ENCODE peak calls at places on chromosomes 2 and 18, in eight cellular contexts. One of them, this sample, is unnamed.

GRCh38 chr2:55103039-55103438 is 52.8 kb upstream of the RTN4 start:
- DNase-seq in HepG2: peak
- DNase-seq in type B pancreatic cell: no peak
- DNase-seq in DND-41: no peak
- DNase-seq in K562: no peak
- DNase-seq in A673: no peak
- DNase-seq in Calu3: no peak
- DNase-seq in cardiac fibroblast: peak
- DNase-seq in this sample: no peak

GRCh38 chr2:42504364-42505230 is 10.8 kb upstream of the KCNG3 start:
- DNase-seq in cardiac fibroblast: no peak
- DNase-seq in A673: no peak
- DNase-seq in K562: no peak
- DNase-seq in HepG2: peak
- DNase-seq in Calu3: no peak
- DNase-seq in type B pancreatic cell: no peak
- DNase-seq in DND-41: no peak
- DNase-seq in this sample: no peak

GRCh38 chr2:36819090-36819711 is 122.7 kb downstream of the VIT start:
- DNase-seq in type B pancreatic cell: no peak
- DNase-seq in DND-41: no peak
- DNase-seq in cardiac fibroblast: no peak
- DNase-seq in Calu3: no peak
- DNase-seq in K562: no peak
- DNase-seq in HepG2: peak
- DNase-seq in A673: no peak
- DNase-seq in this sample: no peak

GRCh38 chr2:72325592-72326422 is 178.1 kb upstream of the CYP26B1 start:
- DNase-seq in HepG2: peak
- DNase-seq in K562: peak
- DNase-seq in type B pancreatic cell: no peak
- DNase-seq in Calu3: peak
- DNase-seq in A673: peak
- DNase-seq in cardiac fibroblast: peak
- DNase-seq in DND-41: peak
- DNase-seq in this sample: no peak

GRCh38 chr2:23280401-23280800 is 104.6 kb upstream of the KLHL29 start:
- DNase-seq in type B pancreatic cell: no peak
- DNase-seq in HepG2: no peak
- DNase-seq in cardiac fibroblast: no peak
- DNase-seq in DND-41: no peak
- DNase-seq in K562: no peak
- DNase-seq in A673: no peak
- DNase-seq in Calu3: no peak
- DNase-seq in this sample: no peak

GRCh38 chr18:36305375-36305774 is 7.9 kb downstream of the FHOD3 start:
- DNase-seq in cardiac fibroblast: no peak
- DNase-seq in type B pancreatic cell: no peak
- DNase-seq in Calu3: no peak
- DNase-seq in HepG2: no peak
- DNase-seq in DND-41: no peak
- DNase-seq in K562: no peak
- DNase-seq in A673: no peak
- DNase-seq in this sample: no peak

GRCh38 chr2:64644240-64645013 is 9.3 kb downstream of the SERTAD2 start:
- DNase-seq in DND-41: peak
- DNase-seq in A673: peak
- DNase-seq in Calu3: peak
- DNase-seq in type B pancreatic cell: no peak
- DNase-seq in HepG2: peak
- DNase-seq in cardiac fibroblast: peak
- DNase-seq in K562: peak
- DNase-seq in this sample: peak

GRCh38 chr2:120229341-120229740 is 6.1 kb upstream of the TMEM185B start:
- DNase-seq in type B pancreatic cell: no peak
- DNase-seq in Calu3: no peak
- DNase-seq in HepG2: no peak
- DNase-seq in K562: no peak
- DNase-seq in DND-41: no peak
- DNase-seq in cardiac fibroblast: no peak
- DNase-seq in A673: no peak
- DNase-seq in this sample: no peak

GRCh38 chr2:237446333-237446654 is 32.3 kb upstream of the COL6A3 start:
- DNase-seq in K562: no peak
- DNase-seq in Calu3: no peak
- DNase-seq in A673: no peak
- DNase-seq in cardiac fibroblast: peak
- DNase-seq in HepG2: no peak
- DNase-seq in DND-41: no peak
- DNase-seq in type B pancreatic cell: no peak
- DNase-seq in this sample: no peak

GRCh38 chr2:42859006-42859552 is 66.7 kb upstream of the HAAO start:
- DNase-seq in DND-41: peak
- DNase-seq in K562: peak
- DNase-seq in HepG2: peak
- DNase-seq in type B pancreatic cell: peak
- DNase-seq in cardiac fibroblast: peak
- DNase-seq in A673: peak
- DNase-seq in Calu3: peak
- DNase-seq in this sample: no peak

GRCh38 chr18:77059294-77059916 is 73.2 kb downstream of the MBP start:
- DNase-seq in Calu3: peak
- DNase-seq in HepG2: peak
- DNase-seq in type B pancreatic cell: no peak
- DNase-seq in DND-41: peak
- DNase-seq in cardiac fibroblast: peak
- DNase-seq in A673: peak
- DNase-seq in K562: peak
- DNase-seq in this sample: no peak

GRCh38 chr2:202278944-202279343 is 13.4 kb downstream of the NOP58 start:
- DNase-seq in HepG2: peak
- DNase-seq in cardiac fibroblast: peak
- DNase-seq in A673: peak
- DNase-seq in K562: no peak
- DNase-seq in type B pancreatic cell: no peak
- DNase-seq in DND-41: no peak
- DNase-seq in Calu3: no peak
- DNase-seq in this sample: no peak

GRCh38 chr2:226756131-226756530 is 43.5 kb downstream of the IRS1 start:
- DNase-seq in type B pancreatic cell: no peak
- DNase-seq in Calu3: peak
- DNase-seq in A673: no peak
- DNase-seq in DND-41: no peak
- DNase-seq in HepG2: peak
- DNase-seq in K562: no peak
- DNase-seq in cardiac fibroblast: peak
- DNase-seq in this sample: no peak

GRCh38 chr2:51790854-51791253 is 758.9 kb upstream of the NRXN1 start:
- DNase-seq in type B pancreatic cell: no peak
- DNase-seq in cardiac fibroblast: no peak
- DNase-seq in K562: no peak
- DNase-seq in A673: no peak
- DNase-seq in Calu3: no peak
- DNase-seq in DND-41: no peak
- DNase-seq in HepG2: no peak
- DNase-seq in this sample: no peak

GRCh38 chr2:51789908-51790307 is 758.0 kb upstream of the NRXN1 start:
- DNase-seq in type B pancreatic cell: no peak
- DNase-seq in HepG2: no peak
- DNase-seq in K562: no peak
- DNase-seq in cardiac fibroblast: peak
- DNase-seq in Calu3: no peak
- DNase-seq in A673: no peak
- DNase-seq in DND-41: no peak
- DNase-seq in this sample: no peak

GRCh38 chr2:51795248-51795888 is 763.4 kb upstream of the NRXN1 start:
- DNase-seq in Calu3: peak
- DNase-seq in DND-41: no peak
- DNase-seq in type B pancreatic cell: no peak
- DNase-seq in HepG2: peak
- DNase-seq in K562: no peak
- DNase-seq in cardiac fibroblast: no peak
- DNase-seq in A673: peak
- DNase-seq in this sample: no peak
- TF ChIP-seq CTCF in Calu3: no peak
- TF ChIP-seq CTCF in DND-41: peak
- TF ChIP-seq CTCF in type B pancreatic cell: peak
- TF ChIP-seq CTCF in HepG2: peak
- TF ChIP-seq CTCF in K562: peak
- TF ChIP-seq CTCF in cardiac fibroblast: peak
- TF ChIP-seq CTCF in A673: peak
- TF ChIP-seq CTCF in this sample: no peak

GRCh38 chr2:88090446-88091283 is 23.0 kb downstream of the SMYD1 start:
- DNase-seq in DND-41: no peak
- DNase-seq in A673: no peak
- DNase-seq in cardiac fibroblast: no peak
- DNase-seq in Calu3: no peak
- DNase-seq in K562: no peak
- DNase-seq in HepG2: no peak
- DNase-seq in type B pancreatic cell: no peak
- DNase-seq in this sample: no peak
- TF ChIP-seq CTCF in DND-41: no peak
- TF ChIP-seq CTCF in A673: no peak
- TF ChIP-seq CTCF in cardiac fibroblast: no peak
- TF ChIP-seq CTCF in Calu3: no peak
- TF ChIP-seq CTCF in K562: no peak
- TF ChIP-seq CTCF in HepG2: no peak
- TF ChIP-seq CTCF in type B pancreatic cell: no peak
- TF ChIP-seq CTCF in this sample: no peak

GRCh38 chr2:140895378-140895777 is 1235.4 kb downstream of the LRP1B start:
- DNase-seq in A673: no peak
- DNase-seq in type B pancreatic cell: no peak
- DNase-seq in Calu3: no peak
- DNase-seq in DND-41: no peak
- DNase-seq in HepG2: no peak
- DNase-seq in cardiac fibroblast: no peak
- DNase-seq in K562: no peak
- DNase-seq in this sample: no peak

GRCh38 chr2:140892911-140893637 is 1237.7 kb downstream of the LRP1B start:
- DNase-seq in HepG2: no peak
- DNase-seq in A673: peak
- DNase-seq in K562: no peak
- DNase-seq in DND-41: no peak
- DNase-seq in type B pancreatic cell: no peak
- DNase-seq in Calu3: no peak
- DNase-seq in cardiac fibroblast: no peak
- DNase-seq in this sample: no peak

GRCh38 chr2:140893685-140894084 is 1237.1 kb downstream of the LRP1B start:
- DNase-seq in type B pancreatic cell: no peak
- DNase-seq in K562: no peak
- DNase-seq in A673: peak
- DNase-seq in HepG2: no peak
- DNase-seq in cardiac fibroblast: peak
- DNase-seq in DND-41: no peak
- DNase-seq in Calu3: no peak
- DNase-seq in this sample: no peak

GRCh38 chr2:140892429-140892828 is 1238.4 kb downstream of the LRP1B start:
- DNase-seq in K562: no peak
- DNase-seq in DND-41: no peak
- DNase-seq in HepG2: no peak
- DNase-seq in Calu3: no peak
- DNase-seq in type B pancreatic cell: no peak
- DNase-seq in A673: peak
- DNase-seq in cardiac fibroblast: no peak
- DNase-seq in this sample: no peak

GRCh38 chr2:140891614-140892212 is 1239.1 kb downstream of the LRP1B start:
- DNase-seq in Calu3: no peak
- DNase-seq in K562: no peak
- DNase-seq in DND-41: no peak
- DNase-seq in A673: peak
- DNase-seq in HepG2: no peak
- DNase-seq in type B pancreatic cell: no peak
- DNase-seq in cardiac fibroblast: no peak
- DNase-seq in this sample: no peak
- TF ChIP-seq CTCF in Calu3: no peak
- TF ChIP-seq CTCF in K562: no peak
- TF ChIP-seq CTCF in DND-41: peak
- TF ChIP-seq CTCF in A673: peak
- TF ChIP-seq CTCF in HepG2: no peak
- TF ChIP-seq CTCF in type B pancreatic cell: peak
- TF ChIP-seq CTCF in cardiac fibroblast: no peak
- TF ChIP-seq CTCF in this sample: peak

GRCh38 chr2:26462100-26462499 is 15.8 kb downstream of the OTOF start:
- DNase-seq in cardiac fibroblast: no peak
- DNase-seq in type B pancreatic cell: no peak
- DNase-seq in Calu3: no peak
- DNase-seq in DND-41: no peak
- DNase-seq in HepG2: no peak
- DNase-seq in A673: no peak
- DNase-seq in K562: no peak
- DNase-seq in this sample: no peak

GRCh38 chr2:26463252-26464207 is 14.4 kb downstream of the OTOF start:
- DNase-seq in A673: peak
- DNase-seq in cardiac fibroblast: no peak
- DNase-seq in type B pancreatic cell: no peak
- DNase-seq in DND-41: no peak
- DNase-seq in HepG2: peak
- DNase-seq in Calu3: no peak
- DNase-seq in K562: no peak
- DNase-seq in this sample: no peak

GRCh38 chr2:26464390-26465265 is 13.3 kb downstream of the OTOF start:
- DNase-seq in HepG2: no peak
- DNase-seq in DND-41: no peak
- DNase-seq in cardiac fibroblast: no peak
- DNase-seq in type B pancreatic cell: no peak
- DNase-seq in K562: no peak
- DNase-seq in A673: no peak
- DNase-seq in Calu3: no peak
- DNase-seq in this sample: no peak

GRCh38 chr2:26461601-26462023 is 16.3 kb downstream of the OTOF start:
- DNase-seq in K562: no peak
- DNase-seq in type B pancreatic cell: no peak
- DNase-seq in HepG2: no peak
- DNase-seq in Calu3: no peak
- DNase-seq in A673: no peak
- DNase-seq in DND-41: no peak
- DNase-seq in cardiac fibroblast: no peak
- DNase-seq in this sample: no peak

DNA sequence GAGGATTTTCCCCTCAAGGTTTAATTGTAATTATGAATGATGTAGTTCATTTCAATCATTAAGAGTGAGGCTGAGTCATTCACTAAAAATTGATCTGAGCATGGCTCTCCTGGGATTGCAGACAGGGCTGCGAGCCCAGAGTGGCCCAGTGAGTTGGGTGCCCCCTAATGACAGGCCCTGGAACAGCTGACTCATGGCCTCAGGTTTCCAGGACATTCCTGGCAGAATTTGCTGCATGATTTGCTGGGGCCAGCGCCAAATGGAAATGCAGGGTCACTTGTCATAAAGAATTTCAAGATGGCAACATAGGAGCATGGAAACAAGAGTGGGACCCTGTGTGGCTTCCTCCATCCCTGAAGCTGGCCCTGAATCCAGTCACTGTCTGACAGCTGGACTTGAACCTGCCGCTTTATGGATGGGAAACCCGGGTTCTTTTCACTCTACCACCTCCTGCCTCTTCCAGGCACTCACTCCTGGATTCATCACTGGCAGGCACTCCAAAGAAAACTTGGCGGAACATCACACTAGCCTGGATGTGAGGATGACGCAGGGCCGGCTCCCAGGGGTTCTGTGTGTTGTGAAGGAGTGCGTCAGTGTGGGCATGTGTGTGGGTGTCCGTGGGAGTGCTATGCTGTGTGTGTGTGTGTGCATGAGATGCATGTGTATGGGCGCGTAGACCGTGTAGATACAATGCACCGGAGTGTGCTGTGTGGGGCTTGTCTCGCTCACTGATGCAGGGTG is 15.2 kb downstream of the OTOF start:
- DNase-seq in K562: peak
- DNase-seq in Calu3: peak
- DNase-seq in HepG2: peak
- DNase-seq in A673: peak
- DNase-seq in cardiac fibroblast: peak
- DNase-seq in type B pancreatic cell: no peak
- DNase-seq in DND-41: peak
- DNase-seq in this sample: no peak
- TF ChIP-seq CTCF in K562: peak
- TF ChIP-seq CTCF in Calu3: peak
- TF ChIP-seq CTCF in HepG2: peak
- TF ChIP-seq CTCF in A673: peak
- TF ChIP-seq CTCF in cardiac fibroblast: peak
- TF ChIP-seq CTCF in type B pancreatic cell: peak
- TF ChIP-seq CTCF in DND-41: peak
- TF ChIP-seq CTCF in this sample: peak

This sample was measured in osteocyte.